ENCODE peak calls at places on chromosomes 3 and 15, in seven cellular contexts. M is CD4-positive, alpha-beta T cell; J is GM10248; Z is spleen; N is AG09309; I is progenitor cell of endocrine pancreas; L is mucosa of descending colon. Y is an unnamed sample.

GRCh38 chr15:40289140-40289775 is 6.4 kb upstream of the ANKRD63 start:
- DNase-seq in M (no peak), J (no peak), Z (no peak), N (no peak), I (no peak), L (peak), Y (no peak)

GRCh38 chr3:177210744-177211502 is 13.6 kb upstream of the TBL1XR1 start:
- DNase-seq in M (no peak), J (no peak), Z (no peak), N (no peak), I (no peak), L (no peak), Y (no peak)

GRCh38 chr3:43638594-43639447 is 17.0 kb upstream of the ANO10 start:
- DNase-seq in M (peak), J (peak), Z (peak), N (no peak), I (no peak), L (peak), Y (peak)

GRCh38 chr3:103712320-103713008 is 1277.6 kb downstream of the ZPLD1 start:
- DNase-seq in M (no peak), J (no peak), Z (no peak), N (no peak), I (no peak), L (no peak), Y (no peak)

GRCh38 chr3:88195951-88196434 is 46.2 kb downstream of the C3orf38 start:
- DNase-seq in M (no peak), J (no peak), Z (no peak), N (no peak), I (no peak), L (no peak), Y (peak)

GRCh38 chr3:15159501-15160136 is 46.4 kb upstream of the CAPN7 start:
- DNase-seq in M (no peak), J (no peak), Z (no peak), N (no peak), I (no peak), L (no peak), Y (no peak)

GRCh38 chr3:133644768-133645167 is 17.0 kb downstream of the TOPBP1 start:
- DNase-seq in M (no peak), J (no peak), Z (no peak), N (peak), I (no peak), L (no peak), Y (no peak)

GRCh38 chr3:119018690-119019463 is 15.8 kb downstream of the IGSF11 start:
- DNase-seq in M (no peak), J (no peak), Z (no peak), N (no peak), I (no peak), L (no peak), Y (no peak)

GRCh38 chr3:78919021-78919755 is 848.6 kb downstream of the ROBO1 start:
- DNase-seq in M (no peak), J (peak), Z (no peak), N (peak), I (no peak), L (no peak), Y (peak)

GRCh38 chr3:67529337-67529736 is 125.1 kb downstream of the SUCLG2 start:
- DNase-seq in M (no peak), J (no peak), Z (no peak), N (no peak), I (no peak), L (no peak), Y (no peak)
- TF ChIP-seq CTCF in M (no peak), J (no peak), Z (no peak), N (no peak), I (no peak), L (no peak), Y (no peak)

DNA sequence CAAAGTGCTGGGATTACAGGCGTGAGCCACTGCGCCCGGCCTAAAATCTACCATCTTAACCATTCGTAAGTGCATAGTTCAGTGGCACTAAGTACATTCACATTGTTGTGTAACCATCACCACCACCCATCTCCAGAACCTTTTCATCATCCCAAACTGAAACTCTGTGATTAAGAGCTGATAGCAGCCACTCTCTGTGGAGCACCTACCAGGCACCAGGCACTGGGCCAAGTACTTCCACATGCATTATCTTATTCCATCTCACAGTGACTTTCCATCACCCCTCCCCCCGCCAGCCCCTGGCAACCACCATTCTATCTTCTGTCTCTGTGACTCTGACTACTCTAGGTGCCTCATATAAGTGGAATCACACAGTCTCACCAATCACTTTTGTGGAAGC is 2.3 kb upstream of the INSYN1 start:
- DNase-seq in M (no peak), J (no peak), Z (no peak), N (no peak), I (no peak), L (no peak), Y (no peak)
- TF ChIP-seq CTCF in M (no peak), J (no peak), Z (no peak), N (no peak), I (no peak), L (no peak), Y (no peak)

GRCh38 chr15:28191832-28192231 is 92.7 kb upstream of the OCA2 start:
- DNase-seq in M (no peak), J (no peak), Z (no peak), N (peak), I (no peak), L (peak), Y (no peak)
- TF ChIP-seq CTCF in M (no peak), J (no peak), Z (no peak), N (peak), I (peak), L (no peak), Y (no peak)

GRCh38 chr15:50234764-50235163 is 30.8 kb downstream of the HDC start:
- DNase-seq in M (no peak), J (no peak), Z (no peak), N (no peak), I (no peak), L (no peak), Y (no peak)
- TF ChIP-seq CTCF in M (no peak), J (no peak), Z (no peak), N (no peak), I (no peak), L (no peak), Y (no peak)

DNA sequence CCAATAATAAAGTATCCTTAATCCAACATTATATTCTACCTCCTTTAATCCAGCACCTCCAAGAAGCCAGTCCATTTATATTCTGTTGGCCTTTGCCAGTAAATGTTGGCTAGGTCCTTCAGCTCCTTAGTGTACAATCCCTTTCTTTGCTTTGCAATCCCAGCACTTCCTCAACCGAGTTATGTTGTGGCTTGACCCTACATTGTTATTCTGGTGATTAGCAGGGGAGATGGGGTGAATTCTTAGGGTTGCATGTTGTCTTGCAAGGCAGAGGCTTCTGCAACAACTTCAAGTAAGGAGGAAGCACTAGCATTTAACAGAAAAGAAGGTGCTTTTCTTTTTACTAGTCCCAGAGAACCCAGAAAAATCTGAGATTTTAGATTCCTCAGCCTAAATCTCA is 127.2 kb downstream of the CD47 start:
- DNase-seq in M (no peak), J (no peak), Z (no peak), N (no peak), I (no peak), L (no peak), Y (no peak)
- TF ChIP-seq CTCF in M (no peak), J (no peak), Z (no peak), N (no peak), I (no peak), L (no peak), Y (no peak)

DNA sequence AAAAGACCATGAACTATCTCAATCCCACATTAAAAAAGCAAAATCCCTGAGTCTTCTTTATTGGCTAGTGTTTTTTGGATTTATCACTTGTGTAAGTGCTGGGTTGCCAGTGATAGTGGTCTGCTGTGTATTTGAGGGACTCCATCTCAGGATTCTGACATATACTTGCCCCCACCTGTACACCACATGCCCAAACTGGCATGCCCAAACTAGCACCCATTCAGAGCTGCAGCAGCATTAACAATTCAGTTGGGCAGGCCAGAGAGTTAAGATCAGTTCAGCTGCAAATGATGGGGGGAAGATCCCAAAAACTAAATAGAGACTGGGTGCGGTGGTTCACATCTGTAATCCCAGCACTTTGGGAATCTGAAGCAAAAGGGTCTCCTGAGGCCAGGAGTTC is 6.3 kb upstream of the TIPIN start:
- DNase-seq in M (no peak), J (no peak), Z (no peak), N (no peak), I (no peak), L (no peak), Y (no peak)
- TF ChIP-seq CTCF in M (no peak), J (no peak), Z (no peak), N (no peak), I (no peak), L (no peak), Y (no peak)

DNA sequence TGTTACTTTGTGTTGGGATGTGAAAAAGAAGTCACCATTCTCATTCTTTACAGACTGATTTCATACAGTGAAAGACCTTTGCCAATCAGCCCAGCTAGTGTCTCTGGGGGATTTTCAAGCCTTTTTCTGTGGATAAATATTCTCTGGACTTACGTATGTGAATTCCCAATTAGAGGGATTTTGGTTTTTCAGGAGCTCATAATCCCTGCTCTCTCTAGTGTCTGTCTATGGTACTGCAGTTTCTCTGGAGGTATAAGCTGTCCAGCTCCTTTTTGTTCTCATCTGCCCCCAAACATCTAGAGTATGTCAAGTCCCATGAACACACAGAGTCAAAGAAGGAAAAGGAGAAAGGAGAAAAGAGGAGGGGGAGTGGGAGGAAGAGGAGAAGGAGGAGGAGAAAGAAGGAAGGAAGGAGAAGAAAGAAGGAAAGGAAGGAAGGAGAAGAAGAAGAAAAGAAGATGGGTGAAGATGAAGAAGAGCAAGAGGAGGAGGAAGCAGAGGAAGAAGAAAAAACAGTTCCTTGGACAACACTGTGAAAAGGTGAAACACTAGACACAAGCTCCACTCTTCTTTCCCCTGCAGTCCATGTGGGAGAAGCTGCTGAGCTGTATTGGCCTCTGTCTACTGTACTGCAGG is 218.6 kb downstream of the GREM1 start:
- DNase-seq in M (no peak), J (peak), Z (no peak), N (peak), I (no peak), L (no peak), Y (no peak)
- TF ChIP-seq CTCF in M (no peak), J (peak), Z (peak), N (peak), I (peak), L (no peak), Y (no peak)

DNA sequence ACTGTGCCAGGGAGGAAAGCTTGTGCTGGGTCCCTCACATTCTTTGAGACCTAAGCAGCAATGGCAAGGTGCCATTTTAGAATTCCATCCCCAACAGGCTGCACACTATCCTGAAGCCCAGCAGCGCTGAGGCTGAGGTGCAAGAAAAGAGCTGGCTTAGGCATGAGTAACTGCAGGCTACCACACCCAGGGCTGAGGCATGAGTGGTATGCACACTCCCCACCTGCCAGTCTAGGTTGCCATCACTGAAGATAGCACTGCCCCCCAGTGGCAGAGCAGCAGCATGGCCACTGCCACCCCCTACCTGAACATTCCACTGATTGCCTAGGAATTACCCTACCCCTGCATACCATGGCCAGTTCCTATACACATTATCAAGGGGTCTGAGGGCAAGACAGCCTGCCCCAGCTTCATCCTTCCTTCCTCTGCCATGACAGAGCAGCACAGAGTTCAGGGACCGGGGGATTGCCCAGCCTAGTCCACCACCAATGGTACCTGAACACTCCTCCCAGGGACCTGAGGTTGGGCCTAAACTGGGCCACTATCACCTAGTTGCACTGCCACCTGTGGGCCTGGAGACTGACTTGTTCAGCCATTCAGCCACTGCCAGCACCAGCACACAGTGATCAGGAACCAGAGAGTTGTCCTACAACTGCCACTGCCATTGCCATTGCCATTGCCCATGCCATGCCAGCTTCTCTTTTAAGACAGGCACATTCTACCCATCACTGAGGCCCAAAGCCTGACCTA is 129.8 kb downstream of the SATB1 start:
- DNase-seq in M (no peak), J (peak), Z (no peak), N (peak), I (peak), L (peak), Y (peak)
- TF ChIP-seq CTCF in M (no peak), J (peak), Z (peak), N (peak), I (peak), L (peak), Y (peak)

GRCh38 chr3:153442386-153442785 is 280.4 kb downstream of the RAP2B start:
- DNase-seq in M (no peak), J (no peak), Z (no peak), N (no peak), I (no peak), L (no peak), Y (no peak)

GRCh38 chr3:153442799-153443487 is 280.9 kb downstream of the RAP2B start:
- DNase-seq in M (no peak), J (no peak), Z (no peak), N (no peak), I (no peak), L (no peak), Y (no peak)

GRCh38 chr3:153438275-153438674 is 276.2 kb downstream of the RAP2B start:
- DNase-seq in M (no peak), J (no peak), Z (no peak), N (no peak), I (no peak), L (no peak), Y (no peak)

GRCh38 chr3:153440311-153440710 is 278.3 kb downstream of the RAP2B start:
- DNase-seq in M (no peak), J (no peak), Z (no peak), N (no peak), I (no peak), L (no peak), Y (no peak)

GRCh38 chr3:153439780-153440179 is 277.8 kb downstream of the RAP2B start:
- DNase-seq in M (no peak), J (no peak), Z (no peak), N (no peak), I (no peak), L (no peak), Y (no peak)
- TF ChIP-seq CTCF in M (peak), J (no peak), Z (no peak), N (no peak), I (no peak), L (no peak), Y (no peak)

Y was measured in activated CD8-positive, alpha-beta T cell treated with anti-CD3 and anti-CD28 coated beads for 36 hours.